ENCODE peak calls at places on chromosomes 4 and X, in seven cellular contexts. X is H1, B is IMR-90, C is neuronal stem cell, Y is mesendoderm, Q is mesenchymal stem cell, K is trophoblast cell. H is an unnamed sample.
A peak's percentile ranks its signal among the peaks of the same experiment; 100 is the strongest.

GRCh38 chr4:24912252-24913098 is at the start of gene CCDC149:
- DNase-seq in X (peak; percentile 79), B (peak; percentile 57), C (peak; percentile 51), Y (peak; percentile 89), Q (peak; percentile 64), K (peak; percentile 47), H (peak; percentile 86)

GRCh38 chrX:17039826-17040225 is 93.4 kb downstream of the REPS2 start:
- DNase-seq in X (no peak), B (peak; percentile 18), C (no peak), Y (no peak), Q (no peak), K (no peak), H (no peak)

GRCh38 chr4:14334166-14334565 is 668.1 kb upstream of the CPEB2 start:
- DNase-seq in X (no peak), B (no peak), C (no peak), Y (no peak), Q (no peak), K (no peak), H (no peak)

GRCh38 chr4:183987529-183987946 is 82.4 kb downstream of the STOX2 start:
- DNase-seq in X (no peak), B (peak; percentile 91), C (peak; percentile 60), Y (peak; percentile 86), Q (peak; percentile 97), K (peak; percentile 93), H (peak; percentile 65)

GRCh38 chr4:153310793-153311192 is 33.7 kb upstream of the MND1 start:
- DNase-seq in X (no peak), B (no peak), C (no peak), Y (no peak), Q (no peak), K (no peak), H (no peak)

GRCh38 chrX:10104958-10105658 is 51.7 kb upstream of the CLCN4 start:
- DNase-seq in X (no peak), B (no peak), C (no peak), Y (no peak), Q (no peak), K (peak; percentile 54), H (no peak)

GRCh38 chrX:53047228-53047627 is 1.4 kb upstream of the GPR173 start:
- DNase-seq in X (no peak), B (peak; percentile 15), C (no peak), Y (no peak), Q (peak; percentile 15), K (no peak), H (no peak)

GRCh38 chrX:2629316-2630168 is 61.6 kb upstream of the CD99 start:
- DNase-seq in X (no peak), B (no peak), C (no peak), Y (no peak), Q (no peak), K (no peak), H (no peak)

GRCh38 chr4:116838609-116839008 is 246.8 kb downstream of the TRAM1L1 start:
- DNase-seq in X (no peak), B (no peak), C (no peak), Y (no peak), Q (no peak), K (no peak), H (no peak)
- H3K23ac ChIP-seq in X (no peak overlapping the region), B (no peak overlapping the region), C (no peak overlapping the region), Y (no peak overlapping the region), Q (no peak overlapping the region), K (no peak overlapping the region), H (no peak overlapping the region)

DNA sequence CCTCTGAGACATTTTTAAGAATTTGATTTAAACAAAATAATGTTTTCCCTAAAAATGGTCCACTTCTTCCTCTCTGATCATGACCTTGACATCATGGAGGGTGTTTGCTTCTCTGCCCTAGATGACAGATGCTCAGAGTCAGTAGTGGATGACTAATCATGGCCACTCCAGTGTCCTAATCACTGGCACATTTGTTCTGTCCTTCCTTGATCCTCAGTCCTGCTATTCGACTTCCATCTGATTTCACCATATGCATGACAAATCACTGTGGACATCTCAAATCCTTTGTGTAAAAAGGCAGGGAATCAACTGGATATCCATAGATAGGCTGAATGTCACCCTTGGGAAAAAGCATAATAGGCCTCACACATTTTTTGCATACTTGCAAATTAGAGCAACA is 9.0 kb downstream of the CRMP1 start:
- DNase-seq in X (no peak), B (no peak), C (no peak), Y (no peak), Q (peak; percentile 19), K (no peak), H (no peak)
- H4K8ac ChIP-seq in X (no peak overlapping the region), B (no peak overlapping the region), C (no peak overlapping the region), Y (no peak overlapping the region), Q (no peak overlapping the region), K (no peak overlapping the region), H (no peak overlapping the region)

GRCh38 chr4:111989817-111990216 is 155.4 kb upstream of the FAM241A start:
- DNase-seq in X (no peak), B (no peak), C (no peak), Y (no peak), Q (no peak), K (no peak), H (no peak)

GRCh38 chr4:111992604-111993151 is 152.6 kb upstream of the FAM241A start:
- DNase-seq in X (no peak), B (no peak), C (no peak), Y (no peak), Q (no peak), K (no peak), H (no peak)

GRCh38 chr4:111991163-111991562 is 154.1 kb upstream of the FAM241A start:
- DNase-seq in X (no peak), B (no peak), C (no peak), Y (no peak), Q (no peak), K (no peak), H (no peak)

GRCh38 chr4:111991797-111992196 is 153.5 kb upstream of the FAM241A start:
- DNase-seq in X (no peak), B (peak; percentile 53), C (no peak), Y (no peak), Q (peak; percentile 94), K (no peak), H (no peak)

GRCh38 chr4:111994392-111994791 is 150.9 kb upstream of the FAM241A start:
- DNase-seq in X (no peak), B (no peak), C (no peak), Y (no peak), Q (no peak), K (no peak), H (no peak)
- H3K4me2 ChIP-seq in X (no peak overlapping the region), B (no peak overlapping the region), C (no peak overlapping the region), Y (no peak overlapping the region), Q (no peak overlapping the region), K (no peak overlapping the region), H (no peak overlapping the region)

GRCh38 chr4:169945636-169946035 is 80.6 kb downstream of the MFAP3L start:
- DNase-seq in X (no peak), B (no peak), C (no peak), Y (no peak), Q (no peak), K (no peak), H (no peak)

GRCh38 chr4:169934794-169935400 is 91.3 kb downstream of the MFAP3L start:
- DNase-seq in X (no peak), B (no peak), C (peak; percentile 51), Y (peak; percentile 96), Q (no peak), K (peak; percentile 45), H (no peak)

GRCh38 chr4:169941141-169941540 is 85.1 kb downstream of the MFAP3L start:
- DNase-seq in X (no peak), B (no peak), C (no peak), Y (peak; percentile 93), Q (no peak), K (peak; percentile 95), H (no peak)

GRCh38 chr4:169940460-169940859 is 85.7 kb downstream of the MFAP3L start:
- DNase-seq in X (peak; percentile 55), B (no peak), C (no peak), Y (peak; percentile 74), Q (no peak), K (peak; percentile 97), H (no peak)
- H3K23ac ChIP-seq in X (no peak overlapping the region), B (no peak overlapping the region), C (no peak overlapping the region), Y (no peak overlapping the region), Q (no peak overlapping the region), K (no peak overlapping the region), H (no peak overlapping the region)

H was measured in H9.